ENCODE peak calls at places on chromosomes 16 and 17, in four cellular contexts. C, T, M and O are unnamed samples.

GRCh38 chr16:23509763-23510153 is 536 bp downstream of the GGA2 start:
- DNase-seq in C (peak; percentile 27), T (peak; percentile 4), M (peak; percentile 19), O (no peak)

GRCh38 chr17:44102845-44103622 is 20.4 kb downstream of the HDAC5 start:
- DNase-seq in C (no peak), T (no peak), M (no peak), O (no peak)

GRCh38 chr17:11855306-11855705 is 142.0 kb downstream of the ZNF18 start:
- DNase-seq in C (no peak), T (no peak), M (no peak), O (no peak)

GRCh38 chr16:4109250-4109736 is 6.9 kb downstream of the ADCY9 start:
- DNase-seq in C (no peak), T (peak; percentile 14), M (no peak), O (no peak)

GRCh38 chr17:57819867-57820266 is 30.0 kb downstream of the MRPS23 start:
- DNase-seq in C (no peak), T (no peak), M (no peak), O (no peak)

GRCh38 chr17:63349478-63350000 is 96.6 kb downstream of the CYB561 start:
- DNase-seq in C (peak; percentile 47), T (peak; percentile 88), M (peak; percentile 74), O (no peak)

GRCh38 chr16:7436306-7436705 is 103.7 kb downstream of the RBFOX1 start:
- DNase-seq in C (no peak), T (no peak), M (no peak), O (no peak)

GRCh38 chr17:66272699-66273390 is 29.6 kb upstream of the PRKCA start:
- DNase-seq in C (peak; percentile 65), T (peak; percentile 67), M (peak; percentile 87), O (peak; percentile 43)

GRCh38 chr17:73288534-73289302 is 23.1 kb downstream of the CDC42EP4 start:
- DNase-seq in C (no peak), T (no peak), M (no peak), O (no peak)

GRCh38 chr16:87457724-87458423 is 35.0 kb downstream of the ZCCHC14 start:
- DNase-seq in C (peak; percentile 87), T (peak; percentile 97), M (peak; percentile 98), O (peak; percentile 85)

GRCh38 chr17:9766970-9767369 is 24.4 kb downstream of the DHRS7C start:
- DNase-seq in C (no peak), T (no peak), M (no peak), O (no peak)

GRCh38 chr17:43814714-43815113 is 18.2 kb downstream of the MPP3 start:
- DNase-seq in C (peak; percentile 82), T (peak; percentile 39), M (peak; percentile 63), O (peak; percentile 14)

GRCh38 chr17:8629371-8630226 is 926 bp downstream of the MYH10 start:
- DNase-seq in C (peak; percentile 36), T (peak; percentile 6), M (no peak), O (no peak)

GRCh38 chr16:79848739-79849518 is 248.4 kb upstream of the MAF start:
- DNase-seq in C (no peak), T (no peak), M (no peak), O (no peak)

GRCh38 chr16:9256196-9256595 is 164.8 kb downstream of the HAPSTR1 start:
- DNase-seq in C (no peak), T (no peak), M (no peak), O (no peak)

GRCh38 chr16:4801962-4802658 is at the start of gene ROGDI:
- DNase-seq in C (peak; percentile 31), T (peak; percentile 47), M (peak; percentile 15), O (no peak)